ENCODE peak calls at places on chromosomes 11 and 22, in eight cellular contexts. Z is mammary epithelial cell, Q is B cell, F is fibroblast of pulmonary artery, J is astrocyte of the cerebellum, B is ascending aorta, L is adrenal gland, T is tibial nerve. I is an unnamed sample.

GRCh38 chr22:19325296-19325950 is 33.9 kb upstream of the CLTCL1 start:
- DNase-seq in J (no peak), Q (no peak), B (no peak), F (peak; percentile 43), T (no peak), Z (peak; percentile 52), L (no peak), I (no peak)

GRCh38 chr11:1113405-1114201 is 38.9 kb downstream of the MUC2 start:
- DNase-seq in J (no peak), Q (no peak), Z (no peak), F (no peak), B (no peak), L (no peak), T (peak; percentile 8), I (peak; percentile 59)

GRCh38 chr11:13308704-13309103 is 31.1 kb downstream of the BMAL1 start:
- DNase-seq in J (no peak), Q (no peak), B (no peak), F (no peak), L (no peak), T (no peak), Z (no peak), I (no peak)

GRCh38 chr11:115843116-115843515 is 338.9 kb upstream of the CADM1 start:
- DNase-seq in L (no peak), T (no peak), F (no peak), B (no peak), Z (no peak), Q (no peak), J (no peak), I (no peak)

GRCh38 chr11:77487790-77488189 is 13.9 kb upstream of the PAK1 start:
- DNase-seq in L (no peak), T (no peak), Z (peak; percentile 81), B (no peak), F (no peak), J (no peak), Q (no peak), I (no peak)

GRCh38 chr11:2203440-2204259 is 32.0 kb upstream of the TH start:
- DNase-seq in T (no peak), Z (no peak), F (no peak), J (no peak), B (peak; percentile 57), Q (no peak), L (peak; percentile 34), I (peak; percentile 60)

GRCh38 chr22:23058063-23058462 is 12.3 kb upstream of the GNAZ start:
- DNase-seq in Q (no peak), Z (no peak), L (no peak), J (no peak), T (no peak), B (peak; percentile 27), F (no peak), I (peak; percentile 12)

GRCh38 chr11:71201231-71201630 is 51.1 kb downstream of the SHANK2 start:
- DNase-seq in J (no peak), Q (no peak), Z (no peak), T (no peak), L (no peak), F (no peak), B (no peak), I (no peak)

GRCh38 chr11:43756575-43756974 is 76.0 kb downstream of the HSD17B12 start:
- DNase-seq in B (no peak), J (no peak), Q (no peak), Z (no peak), L (no peak), F (peak; percentile 31), T (no peak), I (no peak)

GRCh38 chr11:1305558-1306056 is 3.8 kb downstream of the TOLLIP start:
- DNase-seq in B (no peak), Q (no peak), L (peak; percentile 42), Z (no peak), F (no peak), J (no peak), T (no peak), I (no peak)

GRCh38 chr22:30206964-30207363 is 39.6 kb downstream of the LIF start:
- DNase-seq in J (peak; percentile 85), B (no peak), Z (peak; percentile 99), Q (no peak), L (peak; percentile 87), F (peak; percentile 96), T (no peak), I (no peak)

GRCh38 chr11:106471273-106471672 is 393.8 kb downstream of the AASDHPPT start:
- DNase-seq in J (no peak), L (peak; percentile 65), F (peak; percentile 90), T (no peak), Z (no peak), B (no peak), Q (no peak), I (no peak)

GRCh38 chr11:2434506-2435255 is 9.6 kb downstream of the TRPM5 start:
- DNase-seq in J (no peak), L (no peak), T (no peak), Z (no peak), F (no peak), Q (no peak), B (no peak), I (no peak)

GRCh38 chr11:76185931-76186401 is 20.3 kb downstream of the WNT11 start:
- DNase-seq in L (peak; percentile 95), Q (no peak), B (peak; percentile 71), Z (no peak), F (no peak), T (peak; percentile 21), J (no peak), I (peak; percentile 75)

GRCh38 chr11:8259316-8259995 is 4.2 kb downstream of the LMO1 start:
- DNase-seq in F (no peak), T (no peak), L (peak; percentile 37), Z (no peak), Q (no peak), B (peak; percentile 58), J (no peak), I (peak; percentile 38)

DNA sequence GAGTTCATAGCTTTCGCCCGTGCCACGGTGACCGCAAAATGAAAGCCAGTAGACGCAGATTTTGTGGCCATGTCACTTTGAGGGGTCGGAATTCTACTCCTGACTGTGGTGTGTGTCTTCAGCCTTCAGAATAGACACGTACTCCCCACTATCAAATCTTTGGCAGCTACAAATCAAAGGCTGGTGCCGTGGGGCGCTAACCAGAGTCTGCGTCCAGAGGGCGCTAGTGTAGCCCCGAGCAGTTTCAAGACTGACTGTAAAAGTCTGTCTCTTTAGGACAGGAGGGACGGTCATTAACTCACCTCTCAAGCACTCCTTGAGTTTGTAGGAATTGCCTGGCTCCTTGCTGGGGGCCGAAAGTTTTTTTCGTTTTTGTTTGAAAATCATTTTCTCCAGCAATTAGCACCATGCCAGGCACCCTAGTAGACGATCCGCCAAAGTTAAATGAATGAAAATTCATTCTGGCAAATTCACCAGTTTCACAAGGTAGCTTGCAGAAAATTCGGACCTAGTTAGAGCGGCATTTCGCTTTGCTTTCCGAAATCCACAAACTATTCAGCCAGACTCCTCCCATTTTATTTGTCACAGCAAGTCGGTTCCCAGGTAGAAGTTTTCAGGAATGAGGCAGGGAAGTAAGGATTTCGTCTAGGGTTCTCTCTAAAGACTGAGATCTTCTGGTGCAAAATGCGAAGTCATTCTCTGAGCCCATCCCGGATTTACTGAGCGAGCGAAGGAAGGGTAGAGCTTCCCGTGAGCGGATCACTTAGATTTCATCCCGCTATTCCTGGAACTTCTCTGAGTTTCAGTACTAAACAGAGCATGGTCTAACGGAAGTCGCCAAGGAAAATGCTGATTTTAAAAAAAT is 2.8 kb upstream of the CALCA start:
- DNase-seq in Q (peak; percentile 64), J (no peak), T (no peak), F (peak; percentile 40), Z (peak; percentile 33), L (no peak), B (no peak), I (peak; percentile 68)
- TF ChIP-seq CTCF in Q (peak; percentile 69), J (peak; percentile 73), T (peak; percentile 63), F (peak; percentile 67), Z (peak; percentile 84), L (no peak), B (peak; percentile 46), I (peak; percentile 59)

DNA sequence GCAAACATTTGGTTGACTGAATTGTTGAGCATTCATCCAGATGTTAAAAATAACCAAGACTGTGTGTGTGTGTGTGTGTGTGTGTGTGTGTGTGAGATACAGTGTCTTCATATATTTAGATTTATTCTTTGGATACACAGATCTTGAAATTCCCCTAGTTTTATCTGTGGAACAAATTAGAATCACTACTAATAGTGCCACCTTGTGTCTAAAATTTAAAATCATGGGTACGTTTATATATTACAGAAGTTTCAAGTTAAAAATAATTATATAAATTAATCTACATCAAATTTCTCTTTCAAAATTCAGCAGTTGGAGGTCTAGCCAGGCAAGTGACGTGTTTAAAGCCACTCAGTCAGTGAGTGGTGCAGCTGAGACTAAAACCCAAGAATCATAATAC is 1566.2 kb upstream of the TENM4 start:
- DNase-seq in Z (no peak), L (no peak), T (no peak), B (no peak), Q (no peak), F (peak; percentile 54), J (peak; percentile 12), I (no peak)
- TF ChIP-seq CTCF in Z (peak; percentile 32), L (no peak), T (no peak), B (no peak), Q (no peak), F (peak; percentile 14), J (no peak), I (no peak)

DNA sequence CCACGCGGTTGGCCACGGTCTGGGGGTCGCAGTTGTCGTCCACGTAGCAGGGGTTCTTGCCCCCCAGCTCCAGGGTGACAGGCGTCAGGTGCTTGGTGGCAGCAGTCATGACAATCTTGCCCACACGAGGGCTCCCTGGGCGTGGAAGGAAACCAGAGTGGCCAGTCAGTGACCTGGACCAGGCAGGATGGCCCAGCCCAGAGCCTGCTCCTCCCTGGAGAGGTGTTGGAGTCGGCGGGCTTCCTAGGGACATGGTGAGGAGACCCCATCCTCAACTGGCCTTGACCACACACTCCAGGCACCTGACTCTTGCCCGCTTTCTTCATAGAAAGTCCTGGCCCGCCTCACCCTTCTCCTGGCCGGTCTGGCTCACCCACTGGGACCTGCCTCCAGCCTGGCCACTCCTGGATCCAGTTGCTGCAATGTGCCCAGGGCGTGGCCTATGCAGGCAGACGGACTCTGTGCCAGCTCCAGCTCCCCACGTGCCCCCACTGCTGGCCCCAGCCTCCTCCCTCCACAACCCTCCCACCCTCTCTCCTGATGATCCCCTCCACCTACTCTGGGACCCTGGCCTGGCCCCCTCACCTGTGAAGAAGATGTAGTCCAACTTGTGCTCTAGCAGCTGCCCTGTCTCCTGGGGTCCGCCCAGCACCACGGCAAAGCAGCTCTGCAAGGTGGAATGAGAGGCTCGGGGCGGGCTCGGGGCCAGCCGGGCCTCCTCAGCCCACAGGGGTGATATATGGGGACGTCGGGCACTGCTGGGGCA is 8.7 kb downstream of the ALDH3B2 start:
- DNase-seq in L (peak; percentile 21), J (no peak), B (no peak), T (no peak), Q (no peak), F (no peak), Z (no peak), I (peak; percentile 74)
- TF ChIP-seq CTCF in L (no peak), J (no peak), B (no peak), T (no peak), Q (no peak), F (no peak), Z (peak; percentile 68), I (peak; percentile 24)

GRCh38 chr11:61890536-61891330 is 612 bp downstream of the FADS3 start:
- DNase-seq in L (peak; percentile 89), F (peak; percentile 66), Q (peak; percentile 63), T (no peak), Z (peak; percentile 64), J (peak; percentile 31), B (peak; percentile 94), I (peak; percentile 78)
- TF ChIP-seq CTCF in L (no peak), F (no peak), Q (no peak), T (no peak), Z (no peak), J (no peak), B (peak; percentile 6), I (peak; percentile 20)